ENCODE peak calls at places on chromosomes 7 and 10, in seven cellular contexts. One of them, this sample, is unnamed.

GRCh38 chr7:39252916-39253315 is 275.2 kb downstream of the POU6F2 start:
- DNase-seq in mesenchymal stem cell: peak
- DNase-seq in CD4-positive, CD25-positive, alpha-beta regulatory T cell: no peak
- DNase-seq in left ventricle myocardium inferior: no peak
- DNase-seq in CD8-positive, alpha-beta T cell: no peak
- DNase-seq in fibroblast of lung: peak
- DNase-seq in tibial nerve: no peak
- DNase-seq in this sample: no peak

GRCh38 chr7:43694399-43694748 is 34.9 kb downstream of the COA1 start:
- DNase-seq in fibroblast of lung: peak
- DNase-seq in CD8-positive, alpha-beta T cell: no peak
- DNase-seq in mesenchymal stem cell: peak
- DNase-seq in tibial nerve: no peak
- DNase-seq in CD4-positive, CD25-positive, alpha-beta regulatory T cell: no peak
- DNase-seq in left ventricle myocardium inferior: no peak
- DNase-seq in this sample: no peak

GRCh38 chr10:102246261-102246660 is 929 bp downstream of the GBF1 start:
- DNase-seq in left ventricle myocardium inferior: no peak
- DNase-seq in CD4-positive, CD25-positive, alpha-beta regulatory T cell: no peak
- DNase-seq in mesenchymal stem cell: peak
- DNase-seq in CD8-positive, alpha-beta T cell: no peak
- DNase-seq in tibial nerve: no peak
- DNase-seq in fibroblast of lung: peak
- DNase-seq in this sample: no peak

GRCh38 chr7:33597181-33597580 is 308.2 kb upstream of the BMPER start:
- DNase-seq in left ventricle myocardium inferior: no peak
- DNase-seq in tibial nerve: no peak
- DNase-seq in mesenchymal stem cell: no peak
- DNase-seq in CD8-positive, alpha-beta T cell: no peak
- DNase-seq in CD4-positive, CD25-positive, alpha-beta regulatory T cell: no peak
- DNase-seq in fibroblast of lung: no peak
- DNase-seq in this sample: no peak

GRCh38 chr10:23194966-23195845 is 3.1 kb downstream of the PTF1A start:
- DNase-seq in CD4-positive, CD25-positive, alpha-beta regulatory T cell: no peak
- DNase-seq in tibial nerve: no peak
- DNase-seq in fibroblast of lung: no peak
- DNase-seq in CD8-positive, alpha-beta T cell: no peak
- DNase-seq in mesenchymal stem cell: no peak
- DNase-seq in left ventricle myocardium inferior: no peak
- DNase-seq in this sample: no peak

GRCh38 chr10:71767420-71768035 is 5.8 kb downstream of the VSIR start:
- DNase-seq in mesenchymal stem cell: peak
- DNase-seq in left ventricle myocardium inferior: peak
- DNase-seq in fibroblast of lung: peak
- DNase-seq in CD4-positive, CD25-positive, alpha-beta regulatory T cell: no peak
- DNase-seq in tibial nerve: peak
- DNase-seq in CD8-positive, alpha-beta T cell: no peak
- DNase-seq in this sample: peak

GRCh38 chr7:148747274-148747673 is 48.6 kb downstream of the CUL1 start:
- DNase-seq in fibroblast of lung: no peak
- DNase-seq in mesenchymal stem cell: no peak
- DNase-seq in tibial nerve: no peak
- DNase-seq in left ventricle myocardium inferior: no peak
- DNase-seq in CD8-positive, alpha-beta T cell: no peak
- DNase-seq in CD4-positive, CD25-positive, alpha-beta regulatory T cell: no peak
- DNase-seq in this sample: no peak

GRCh38 chr10:65846949-65847348 is 1078.9 kb upstream of the LRRTM3 start:
- DNase-seq in CD4-positive, CD25-positive, alpha-beta regulatory T cell: no peak
- DNase-seq in tibial nerve: no peak
- DNase-seq in left ventricle myocardium inferior: no peak
- DNase-seq in fibroblast of lung: no peak
- DNase-seq in mesenchymal stem cell: no peak
- DNase-seq in CD8-positive, alpha-beta T cell: no peak
- DNase-seq in this sample: no peak

GRCh38 chr10:58985216-58985615 is 191.2 kb upstream of the PHYHIPL start:
- DNase-seq in tibial nerve: no peak
- DNase-seq in left ventricle myocardium inferior: no peak
- DNase-seq in fibroblast of lung: no peak
- DNase-seq in mesenchymal stem cell: no peak
- DNase-seq in CD4-positive, CD25-positive, alpha-beta regulatory T cell: no peak
- DNase-seq in CD8-positive, alpha-beta T cell: no peak
- DNase-seq in this sample: no peak

GRCh38 chr7:19707240-19707639 is 1.6 kb downstream of the POLR1F start:
- DNase-seq in CD4-positive, CD25-positive, alpha-beta regulatory T cell: no peak
- DNase-seq in mesenchymal stem cell: peak
- DNase-seq in left ventricle myocardium inferior: no peak
- DNase-seq in fibroblast of lung: peak
- DNase-seq in CD8-positive, alpha-beta T cell: no peak
- DNase-seq in tibial nerve: no peak
- DNase-seq in this sample: no peak

DNA sequence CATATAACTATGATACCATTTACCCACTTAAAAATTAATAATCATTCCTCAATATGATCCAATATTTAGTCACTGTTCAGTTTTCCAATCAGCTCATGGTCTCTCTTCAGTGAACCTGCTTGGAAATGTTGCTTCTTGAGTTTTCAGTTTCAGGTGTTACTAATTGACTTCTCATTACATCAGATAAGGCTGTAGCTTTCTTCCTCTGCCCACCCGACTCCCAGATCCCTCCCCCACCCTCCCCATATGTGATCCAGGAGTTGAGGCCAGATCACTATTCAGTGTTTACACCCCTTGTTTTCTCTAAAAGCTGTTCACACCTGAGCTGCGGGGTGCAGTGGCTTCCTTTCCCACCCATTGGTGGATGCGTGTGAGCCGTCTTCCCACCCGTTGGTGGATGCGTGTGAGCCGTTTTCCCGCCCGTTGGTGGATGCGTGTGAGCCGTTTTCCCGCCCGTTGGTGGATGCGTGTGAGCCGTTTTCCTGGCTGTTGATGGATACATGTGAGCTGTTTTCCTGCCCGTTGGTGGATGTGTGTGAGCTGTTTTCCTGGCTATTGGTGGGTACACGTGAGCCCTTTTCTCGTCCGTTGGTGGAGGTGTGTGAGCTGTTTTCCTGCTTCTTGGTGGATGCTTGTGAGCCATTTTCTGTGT is 3.2 kb upstream of the MTG1 start:
- DNase-seq in left ventricle myocardium inferior: no peak
- DNase-seq in CD4-positive, CD25-positive, alpha-beta regulatory T cell: no peak
- DNase-seq in tibial nerve: no peak
- DNase-seq in CD8-positive, alpha-beta T cell: no peak
- DNase-seq in fibroblast of lung: no peak
- DNase-seq in mesenchymal stem cell: no peak
- DNase-seq in this sample: no peak
- H3K4me3 ChIP-seq in left ventricle myocardium inferior: no peak
- H3K4me3 ChIP-seq in CD4-positive, CD25-positive, alpha-beta regulatory T cell: peak
- H3K4me3 ChIP-seq in tibial nerve: no peak
- H3K4me3 ChIP-seq in CD8-positive, alpha-beta T cell: no peak
- H3K4me3 ChIP-seq in fibroblast of lung: no peak
- H3K4me3 ChIP-seq in mesenchymal stem cell: no peak
- H3K4me3 ChIP-seq in this sample: no peak

DNA sequence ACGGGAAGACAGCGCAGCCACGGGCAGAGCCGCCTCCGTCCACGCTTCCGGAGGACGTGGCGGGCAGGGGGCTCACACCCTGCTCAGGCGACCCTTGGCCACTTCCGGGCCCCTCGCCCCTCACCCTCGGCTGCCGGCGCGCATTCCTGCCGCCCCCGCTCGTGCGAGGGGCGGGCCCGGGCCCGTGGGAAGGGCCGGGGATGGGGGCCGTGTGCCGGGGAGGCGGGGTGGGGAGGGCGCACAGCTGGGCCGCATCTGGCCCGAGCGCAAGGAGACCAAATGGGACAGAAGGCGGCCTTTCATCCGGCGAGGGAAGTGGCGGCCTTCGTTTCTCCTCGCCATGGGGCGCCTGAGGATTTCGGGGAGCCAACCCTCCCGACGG is 846 bp upstream of the LFNG start:
- DNase-seq in left ventricle myocardium inferior: no peak
- DNase-seq in tibial nerve: no peak
- DNase-seq in CD4-positive, CD25-positive, alpha-beta regulatory T cell: no peak
- DNase-seq in CD8-positive, alpha-beta T cell: no peak
- DNase-seq in mesenchymal stem cell: no peak
- DNase-seq in fibroblast of lung: no peak
- DNase-seq in this sample: no peak
- H3K4me3 ChIP-seq in left ventricle myocardium inferior: peak
- H3K4me3 ChIP-seq in tibial nerve: peak
- H3K4me3 ChIP-seq in CD4-positive, CD25-positive, alpha-beta regulatory T cell: peak
- H3K4me3 ChIP-seq in CD8-positive, alpha-beta T cell: peak
- H3K4me3 ChIP-seq in mesenchymal stem cell: peak
- H3K4me3 ChIP-seq in fibroblast of lung: peak
- H3K4me3 ChIP-seq in this sample: peak

DNA sequence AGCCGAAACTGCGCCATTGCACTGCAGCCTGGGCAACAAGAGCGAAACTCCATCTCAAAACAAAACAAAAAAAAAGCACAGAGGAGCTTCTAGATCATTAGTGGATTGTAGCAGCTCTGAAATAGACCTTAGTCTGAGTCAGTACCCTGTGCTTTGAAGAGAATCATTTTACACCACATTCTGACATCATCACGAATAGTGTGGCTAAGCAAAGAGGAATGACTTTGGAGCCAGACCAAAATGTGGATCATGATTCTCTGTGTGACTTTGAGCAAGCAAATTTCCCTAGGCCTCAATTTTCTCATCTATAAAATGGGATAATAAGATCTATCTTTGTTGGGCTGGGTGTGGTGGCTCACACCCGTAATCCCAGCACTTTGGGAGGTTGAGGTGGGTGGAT is 618.9 kb downstream of the CALN1 start:
- DNase-seq in fibroblast of lung: peak
- DNase-seq in mesenchymal stem cell: no peak
- DNase-seq in CD4-positive, CD25-positive, alpha-beta regulatory T cell: no peak
- DNase-seq in tibial nerve: no peak
- DNase-seq in CD8-positive, alpha-beta T cell: no peak
- DNase-seq in left ventricle myocardium inferior: no peak
- DNase-seq in this sample: no peak
- H3K4me3 ChIP-seq in fibroblast of lung: no peak
- H3K4me3 ChIP-seq in mesenchymal stem cell: no peak
- H3K4me3 ChIP-seq in CD4-positive, CD25-positive, alpha-beta regulatory T cell: no peak
- H3K4me3 ChIP-seq in tibial nerve: no peak
- H3K4me3 ChIP-seq in CD8-positive, alpha-beta T cell: no peak
- H3K4me3 ChIP-seq in left ventricle myocardium inferior: no peak
- H3K4me3 ChIP-seq in this sample: no peak

DNA sequence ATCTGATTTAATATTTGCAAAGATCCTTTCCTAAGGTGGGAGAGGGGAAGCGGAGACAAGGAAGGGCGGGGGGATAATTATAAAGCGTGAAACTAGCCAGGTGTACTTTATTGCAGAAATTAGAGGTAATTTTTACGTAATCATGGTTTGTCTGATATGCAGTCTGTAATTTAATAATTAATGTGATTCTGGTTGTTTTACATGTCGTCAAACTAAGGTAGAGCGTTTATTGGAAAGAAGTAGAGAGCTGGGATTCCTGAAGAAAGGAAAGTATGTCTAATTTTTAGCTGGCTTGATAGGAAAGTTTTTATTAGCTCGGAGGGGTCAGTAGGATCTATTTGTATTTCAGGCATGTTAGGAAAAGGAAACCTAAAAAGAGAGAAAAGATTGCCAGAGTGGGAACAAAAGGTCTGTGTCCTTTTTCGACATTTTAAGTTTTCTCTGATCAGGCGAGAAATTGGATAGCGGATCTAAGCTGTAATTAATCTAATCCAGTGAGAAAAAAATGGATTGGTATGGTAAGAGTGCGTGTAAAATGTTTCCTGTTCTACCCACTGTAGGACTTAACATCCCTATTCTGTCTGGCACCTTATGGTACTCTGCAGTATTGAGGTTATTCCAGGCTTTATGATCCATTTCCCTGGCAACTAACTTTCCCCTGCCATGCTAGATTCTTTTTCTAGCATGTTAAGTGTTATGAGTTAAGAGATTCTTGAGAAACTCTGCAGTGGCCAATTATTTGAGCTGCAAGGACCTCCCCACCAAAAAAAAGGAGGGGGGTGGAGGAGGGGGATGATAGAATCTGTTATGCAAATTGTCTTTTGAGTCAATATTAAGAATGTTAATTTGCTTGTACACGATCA is 1.4 kb downstream of the CELF2 start:
- DNase-seq in CD8-positive, alpha-beta T cell: no peak
- DNase-seq in fibroblast of lung: no peak
- DNase-seq in tibial nerve: no peak
- DNase-seq in left ventricle myocardium inferior: no peak
- DNase-seq in mesenchymal stem cell: no peak
- DNase-seq in CD4-positive, CD25-positive, alpha-beta regulatory T cell: no peak
- DNase-seq in this sample: no peak
- H3K4me3 ChIP-seq in CD8-positive, alpha-beta T cell: no peak
- H3K4me3 ChIP-seq in fibroblast of lung: peak
- H3K4me3 ChIP-seq in tibial nerve: peak
- H3K4me3 ChIP-seq in left ventricle myocardium inferior: peak
- H3K4me3 ChIP-seq in mesenchymal stem cell: peak
- H3K4me3 ChIP-seq in CD4-positive, CD25-positive, alpha-beta regulatory T cell: no peak
- H3K4me3 ChIP-seq in this sample: no peak

GRCh38 chr7:130272456-130273080 is 5.9 kb downstream of the CPA2 start:
- DNase-seq in fibroblast of lung: no peak
- DNase-seq in mesenchymal stem cell: peak
- DNase-seq in CD8-positive, alpha-beta T cell: no peak
- DNase-seq in tibial nerve: no peak
- DNase-seq in CD4-positive, CD25-positive, alpha-beta regulatory T cell: no peak
- DNase-seq in left ventricle myocardium inferior: no peak
- DNase-seq in this sample: no peak
- H3K4me3 ChIP-seq in fibroblast of lung: no peak
- H3K4me3 ChIP-seq in mesenchymal stem cell: no peak
- H3K4me3 ChIP-seq in CD8-positive, alpha-beta T cell: peak
- H3K4me3 ChIP-seq in tibial nerve: peak
- H3K4me3 ChIP-seq in CD4-positive, CD25-positive, alpha-beta regulatory T cell: no peak
- H3K4me3 ChIP-seq in left ventricle myocardium inferior: peak
- H3K4me3 ChIP-seq in this sample: no peak

GRCh38 chr7:92586403-92586802 is 3.8 kb downstream of the FAM133B start:
- DNase-seq in CD8-positive, alpha-beta T cell: no peak
- DNase-seq in tibial nerve: no peak
- DNase-seq in mesenchymal stem cell: peak
- DNase-seq in CD4-positive, CD25-positive, alpha-beta regulatory T cell: no peak
- DNase-seq in fibroblast of lung: peak
- DNase-seq in left ventricle myocardium inferior: no peak
- DNase-seq in this sample: no peak
- H3K4me3 ChIP-seq in CD8-positive, alpha-beta T cell: no peak
- H3K4me3 ChIP-seq in tibial nerve: no peak
- H3K4me3 ChIP-seq in mesenchymal stem cell: no peak
- H3K4me3 ChIP-seq in CD4-positive, CD25-positive, alpha-beta regulatory T cell: no peak
- H3K4me3 ChIP-seq in fibroblast of lung: no peak
- H3K4me3 ChIP-seq in left ventricle myocardium inferior: peak
- H3K4me3 ChIP-seq in this sample: no peak